ENCODE peak calls at places on chromosome 21, in ten cellular contexts. R is lower lobe of right lung, G is lower leg skin, Z is transverse colon, A is NT2/D1, E is body of pancreas, J is mesendoderm, Y is GM12865, M is heart right ventricle, U is GM23248. W is an unnamed sample.

GRCh38 chr21:33847586-33848251 is 67.9 kb downstream of the ATP5PO start:
- DNase-seq in R (no peak), G (peak), Z (no peak), A (no peak), E (no peak), J (no peak), Y (no peak), M (no peak), U (no peak), W (no peak)

GRCh38 chr21:36203603-36203889 is 46.9 kb downstream of the DOP1B start:
- DNase-seq in R (no peak), G (no peak), Z (no peak), A (no peak), E (peak), J (peak), Y (peak), M (no peak), U (peak), W (no peak)

GRCh38 chr21:38289697-38290096 is 32.9 kb downstream of the KCNJ15 start:
- DNase-seq in R (peak), G (no peak), Z (peak), A (no peak), E (no peak), J (peak), Y (peak), M (no peak), U (peak), W (no peak)

GRCh38 chr21:35015435-35016024 is 33.6 kb downstream of the RUNX1 start:
- DNase-seq in R (no peak), G (no peak), Z (no peak), A (no peak), E (no peak), J (no peak), Y (no peak), M (no peak), U (no peak), W (no peak)

GRCh38 chr21:29540289-29540688 is 241.6 kb downstream of the BACH1 start:
- DNase-seq in R (no peak), G (no peak), Z (no peak), A (no peak), E (no peak), J (no peak), Y (no peak), M (no peak), U (no peak), W (no peak)

GRCh38 chr21:35226960-35227741 is 178.0 kb upstream of the RUNX1 start:
- DNase-seq in R (no peak), G (no peak), Z (peak), A (no peak), E (no peak), J (no peak), Y (peak), M (no peak), U (no peak), W (peak)

GRCh38 chr21:15631342-15631741 is 98.4 kb upstream of the USP25 start:
- DNase-seq in R (no peak), G (no peak), Z (no peak), A (no peak), E (no peak), J (no peak), Y (no peak), M (no peak), U (peak), W (no peak)

GRCh38 chr21:28459193-28459592 is 533.5 kb downstream of the LTN1 start:
- DNase-seq in R (no peak), G (no peak), Z (no peak), A (no peak), E (no peak), J (no peak), Y (peak), M (no peak), U (no peak), W (no peak)

GRCh38 chr21:28018741-28019669 is 973.7 kb downstream of the LTN1 start:
- DNase-seq in R (no peak), G (no peak), Z (no peak), A (no peak), E (peak), J (no peak), Y (peak), M (peak), U (no peak), W (peak)

GRCh38 chr21:27674037-27674436 is 707.1 kb upstream of the ADAMTS5 start:
- DNase-seq in R (no peak), G (no peak), Z (no peak), A (no peak), E (no peak), J (no peak), Y (no peak), M (no peak), U (peak), W (no peak)

GRCh38 chr21:18553786-18554185 is 150.2 kb upstream of the TMPRSS15 start:
- DNase-seq in R (no peak), G (no peak), Z (no peak), A (no peak), E (no peak), J (no peak), Y (no peak), M (no peak), U (no peak), W (no peak)

GRCh38 chr21:33685613-33686197 is 43.4 kb downstream of the ITSN1 start:
- DNase-seq in R (no peak), G (no peak), Z (no peak), A (peak), E (no peak), J (peak), Y (no peak), M (no peak), U (peak), W (no peak)

GRCh38 chr21:35924714-35925301 is 135.5 kb downstream of the SETD4 start:
- DNase-seq in R (no peak), G (no peak), Z (no peak), A (no peak), E (no peak), J (no peak), Y (no peak), M (no peak), U (peak), W (no peak)

GRCh38 chr21:38753114-38754100 is 52.3 kb upstream of the ETS2 start:
- DNase-seq in R (no peak), G (no peak), Z (no peak), A (no peak), E (no peak), J (no peak), Y (no peak), M (no peak), U (no peak), W (no peak)

GRCh38 chr21:37244506-37245083 is 22.5 kb downstream of the VPS26C start:
- DNase-seq in R (no peak), G (no peak), Z (no peak), A (no peak), E (no peak), J (no peak), Y (no peak), M (no peak), U (no peak), W (no peak)

GRCh38 chr21:14533555-14534400 is 12.3 kb downstream of the SAMSN1 start:
- DNase-seq in R (no peak), G (no peak), Z (no peak), A (no peak), E (no peak), J (peak), Y (peak), M (no peak), U (peak), W (peak)

GRCh38 chr21:38850277-38850951 is 44.7 kb downstream of the ETS2 start:
- DNase-seq in R (no peak), G (no peak), Z (no peak), A (no peak), E (no peak), J (no peak), Y (no peak), M (no peak), U (no peak), W (no peak)

GRCh38 chr21:29302340-29302991 is 3.7 kb downstream of the BACH1 start:
- DNase-seq in R (no peak), G (no peak), Z (no peak), A (no peak), E (no peak), J (no peak), Y (peak), M (no peak), U (peak), W (no peak)

GRCh38 chr21:26055010-26055409 is 115.6 kb downstream of the APP start:
- DNase-seq in R (no peak), G (no peak), Z (no peak), A (no peak), E (no peak), J (no peak), Y (no peak), M (no peak), U (no peak), W (no peak)

GRCh38 chr21:24590261-24590660 is 1017.0 kb downstream of the MRPL39 start:
- DNase-seq in R (no peak), G (no peak), Z (no peak), A (no peak), E (no peak), J (no peak), Y (no peak), M (no peak), U (no peak), W (no peak)

GRCh38 chr21:38277501-38278111 is 20.8 kb downstream of the KCNJ15 start:
- DNase-seq in R (no peak), G (peak), Z (no peak), A (no peak), E (peak), J (no peak), Y (no peak), M (no peak), U (peak), W (no peak)

GRCh38 chr21:35196128-35196527 is 147.0 kb upstream of the RUNX1 start:
- DNase-seq in R (no peak), G (no peak), Z (no peak), A (no peak), E (no peak), J (no peak), Y (no peak), M (no peak), U (no peak), W (no peak)

GRCh38 chr21:35478096-35479080 is 429.3 kb upstream of the RUNX1 start:
- DNase-seq in R (no peak), G (no peak), Z (no peak), A (no peak), E (no peak), J (no peak), Y (no peak), M (no peak), U (no peak), W (no peak)

GRCh38 chr21:32918467-32919140 is 107.1 kb upstream of the OLIG2 start:
- DNase-seq in R (no peak), G (no peak), Z (no peak), A (no peak), E (no peak), J (peak), Y (no peak), M (no peak), U (no peak), W (no peak)

GRCh38 chr21:33075128-33075527 is 5.2 kb downstream of the OLIG1 start:
- DNase-seq in R (no peak), G (no peak), Z (no peak), A (peak), E (no peak), J (peak), Y (no peak), M (no peak), U (no peak), W (no peak)

GRCh38 chr21:25995283-25995682 is 175.3 kb downstream of the APP start:
- DNase-seq in R (no peak), G (no peak), Z (no peak), A (no peak), E (no peak), J (no peak), Y (no peak), M (no peak), U (no peak), W (no peak)

GRCh38 chr21:35850029-35850428 is 210.3 kb downstream of the SETD4 start:
- DNase-seq in R (no peak), G (no peak), Z (no peak), A (no peak), E (no peak), J (no peak), Y (no peak), M (no peak), U (peak), W (no peak)

GRCh38 chr21:26522704-26523103 is 50.4 kb downstream of the CYYR1 start:
- DNase-seq in R (no peak), G (no peak), Z (no peak), A (no peak), E (no peak), J (no peak), Y (no peak), M (no peak), U (no peak), W (no peak)

GRCh38 chr21:26491663-26492062 is 81.4 kb downstream of the CYYR1 start:
- DNase-seq in R (no peak), G (no peak), Z (no peak), A (no peak), E (no peak), J (no peak), Y (no peak), M (no peak), U (no peak), W (no peak)

GRCh38 chr21:37877171-37877570 is 39.1 kb downstream of the KCNJ6 start:
- DNase-seq in R (no peak), G (no peak), Z (no peak), A (no peak), E (no peak), J (no peak), Y (no peak), M (no peak), U (peak), W (no peak)

GRCh38 chr21:33682992-33683627 is 40.8 kb downstream of the ITSN1 start:
- DNase-seq in R (no peak), G (no peak), Z (no peak), A (peak), E (no peak), J (peak), Y (peak), M (no peak), U (peak), W (no peak)

GRCh38 chr21:26405071-26405470 is 168.0 kb downstream of the CYYR1 start:
- DNase-seq in R (no peak), G (no peak), Z (no peak), A (no peak), E (no peak), J (peak), Y (no peak), M (no peak), U (peak), W (no peak)

GRCh38 chr21:25997788-25998611 is 172.6 kb downstream of the APP start:
- DNase-seq in R (no peak), G (no peak), Z (peak), A (peak), E (peak), J (peak), Y (no peak), M (no peak), U (no peak), W (no peak)

GRCh38 chr21:25375675-25376074 is 231.6 kb downstream of the MRPL39 start:
- DNase-seq in R (no peak), G (no peak), Z (no peak), A (no peak), E (no peak), J (no peak), Y (no peak), M (no peak), U (peak), W (no peak)

GRCh38 chr21:30227633-30228404 is 11.9 kb upstream of the CLDN8 start:
- DNase-seq in R (no peak), G (no peak), Z (no peak), A (no peak), E (peak), J (no peak), Y (no peak), M (no peak), U (peak), W (no peak)

GRCh38 chr21:29080454-29080930 is 7.0 kb upstream of the CCT8 start:
- DNase-seq in R (no peak), G (no peak), Z (no peak), A (no peak), E (peak), J (no peak), Y (peak), M (no peak), U (no peak), W (no peak)

GRCh38 chr21:39048064-39048463 is 135.2 kb downstream of the PSMG1 start:
- DNase-seq in R (peak), G (no peak), Z (peak), A (peak), E (no peak), J (peak), Y (no peak), M (no peak), U (no peak), W (no peak)

GRCh38 chr21:15241997-15242767 is 177.4 kb upstream of the NRIP1 start:
- DNase-seq in R (no peak), G (no peak), Z (no peak), A (peak), E (no peak), J (peak), Y (no peak), M (no peak), U (no peak), W (no peak)

GRCh38 chr21:33189237-33189636 is 40.5 kb upstream of the IFNAR2 start:
- DNase-seq in R (no peak), G (no peak), Z (no peak), A (no peak), E (no peak), J (no peak), Y (no peak), M (no peak), U (no peak), W (no peak)

DNA sequence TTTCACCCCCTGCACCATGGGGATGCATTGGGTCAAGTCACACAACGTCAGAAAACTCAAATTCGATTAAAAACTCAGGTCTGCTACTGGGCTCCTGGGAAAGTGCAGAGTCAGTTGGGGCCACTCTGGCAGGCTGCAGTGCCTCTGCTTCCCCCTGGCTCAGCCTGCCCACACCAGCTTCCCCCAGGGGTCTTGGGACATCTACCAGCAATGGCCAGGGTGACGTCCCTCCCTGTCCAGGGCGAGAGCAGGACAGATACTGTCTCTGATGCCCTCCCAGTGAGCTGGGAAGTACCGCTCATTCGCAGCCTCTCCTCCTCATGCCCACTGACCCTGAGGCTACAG is 106.2 kb upstream of the COL6A1 start:
- DNase-seq in R (no peak), G (no peak), Z (no peak), A (no peak), E (no peak), J (no peak), Y (no peak), M (no peak), U (no peak), W (no peak)
- H3K4me3 ChIP-seq in R (no peak), G (no peak), Z (no peak), A (no peak), E (no peak), J (no peak), Y (no peak), M (no peak), U (peak), W (no peak)

GRCh38 chr21:17455451-17455850 is 57.4 kb upstream of the CXADR start:
- DNase-seq in R (no peak), G (no peak), Z (no peak), A (no peak), E (no peak), J (no peak), Y (no peak), M (no peak), U (no peak), W (no peak)
- H3K4me3 ChIP-seq in R (no peak), G (no peak), Z (no peak), A (no peak), E (no peak), J (no peak), Y (no peak), M (no peak), U (no peak), W (no peak)

DNA sequence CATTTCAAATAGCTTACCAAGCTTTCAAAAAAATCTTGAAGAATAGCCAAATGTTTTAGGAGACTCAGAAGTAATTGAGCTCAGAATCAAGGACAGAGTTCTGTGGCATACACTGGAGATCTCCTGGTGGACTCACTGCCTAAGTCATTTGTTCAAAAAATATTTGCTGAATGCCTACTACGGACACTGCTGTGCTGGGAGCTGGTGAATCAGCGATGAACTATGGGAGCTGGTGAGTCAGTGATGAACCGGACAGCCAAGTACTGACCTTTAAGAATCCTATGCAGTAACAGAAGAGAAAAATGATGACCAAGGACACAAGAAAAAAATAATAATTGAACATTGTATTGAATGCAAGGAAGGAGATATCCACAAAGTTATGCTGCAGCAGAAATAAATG is 717.9 kb upstream of the CXADR start:
- DNase-seq in R (no peak), G (no peak), Z (no peak), A (no peak), E (no peak), J (peak), Y (no peak), M (no peak), U (peak), W (no peak)
- H3K4me3 ChIP-seq in R (no peak), G (no peak), Z (no peak), A (no peak), E (no peak), J (no peak), Y (no peak), M (no peak), U (peak), W (no peak)

GRCh38 chr21:31909153-31909771 is 36.4 kb downstream of the HUNK start:
- DNase-seq in R (no peak), G (peak), Z (no peak), A (no peak), E (no peak), J (peak), Y (no peak), M (no peak), U (peak), W (no peak)

GRCh38 chr21:31912501-31912900 is 39.7 kb downstream of the HUNK start:
- DNase-seq in R (no peak), G (peak), Z (no peak), A (no peak), E (no peak), J (peak), Y (no peak), M (no peak), U (no peak), W (no peak)

GRCh38 chr21:31911138-31911907 is 38.5 kb downstream of the HUNK start:
- DNase-seq in R (no peak), G (peak), Z (no peak), A (no peak), E (no peak), J (peak), Y (no peak), M (no peak), U (peak), W (no peak)

GRCh38 chr21:31908106-31909031 is 35.5 kb downstream of the HUNK start:
- DNase-seq in R (no peak), G (peak), Z (peak), A (no peak), E (peak), J (peak), Y (no peak), M (no peak), U (peak), W (no peak)

GRCh38 chr21:31909772-31910470 is 37.1 kb downstream of the HUNK start:
- DNase-seq in R (no peak), G (peak), Z (no peak), A (no peak), E (no peak), J (peak), Y (no peak), M (no peak), U (no peak), W (no peak)
- H3K4me3 ChIP-seq in R (no peak), G (no peak), Z (no peak), A (no peak), E (no peak), J (no peak), Y (no peak), M (no peak), U (no peak), W (no peak)

DNA sequence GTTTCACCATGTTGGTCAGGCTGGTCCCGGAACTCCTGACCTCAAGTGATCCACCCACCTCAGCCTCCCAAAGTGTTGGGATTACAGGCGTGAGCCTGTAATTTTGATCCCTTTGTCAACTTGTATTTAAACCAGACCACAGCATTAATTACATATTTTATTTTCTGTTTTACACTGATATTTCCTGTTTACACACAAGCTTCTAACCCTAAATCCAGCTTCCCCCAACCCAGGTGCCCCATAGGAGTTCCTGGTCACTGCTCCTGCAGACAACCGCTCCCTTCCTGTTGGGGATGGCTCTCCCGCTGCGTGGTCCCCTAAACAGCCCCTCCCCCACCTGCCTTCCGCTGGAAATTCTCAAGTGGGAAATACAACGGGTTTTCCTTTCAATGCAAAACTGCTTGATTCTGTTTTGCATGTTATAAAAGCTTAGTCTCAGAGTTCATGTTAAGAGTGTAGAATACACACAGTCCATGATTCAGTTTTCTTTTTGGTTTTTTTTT is 3.7 kb downstream of the CSTB start:
- DNase-seq in R (no peak), G (no peak), Z (no peak), A (no peak), E (no peak), J (no peak), Y (no peak), M (no peak), U (no peak), W (no peak)
- H3K4me3 ChIP-seq in R (no peak), G (no peak), Z (no peak), A (no peak), E (no peak), J (no peak), Y (no peak), M (no peak), U (no peak), W (no peak)

GRCh38 chr21:42219606-42220137 is 732 bp downstream of the ABCG1 start:
- DNase-seq in R (peak), G (no peak), Z (peak), A (no peak), E (no peak), J (no peak), Y (no peak), M (peak), U (peak), W (no peak)
- H3K4me3 ChIP-seq in R (peak), G (peak), Z (peak), A (peak), E (peak), J (no peak), Y (peak), M (peak), U (peak), W (peak)

W was measured in GM06990.